ENCODE peak calls at places on chromosomes 6 and 20, in six cellular contexts. E is cardiac fibroblast, R is omental fat pad, B is neural crest cell, G is GM12865, Z is heart right ventricle. J is an unnamed sample.

GRCh38 chr6:82277686-82278085 is 30.1 kb upstream of the IBTK start:
- DNase-seq in E (no peak), R (no peak), B (no peak), G (no peak), Z (no peak), J (no peak)

GRCh38 chr6:160455484-160456213 is 107.5 kb downstream of the SLC22A3 start:
- DNase-seq in E (peak), R (peak), B (peak), G (peak), Z (peak), J (peak)

GRCh38 chr6:22447191-22447590 is 122.2 kb upstream of the HDGFL1 start:
- DNase-seq in E (no peak), R (no peak), B (no peak), G (no peak), Z (peak), J (no peak)

GRCh38 chr6:43658161-43658560 is 13.3 kb downstream of the RSPH9 start:
- DNase-seq in E (no peak), R (no peak), B (no peak), G (no peak), Z (no peak), J (no peak)

GRCh38 chr6:3406928-3407809 is 49.7 kb downstream of the SLC22A23 start:
- DNase-seq in E (no peak), R (no peak), B (no peak), G (no peak), Z (no peak), J (no peak)

GRCh38 chr6:150250826-150251225 is 108.0 kb downstream of the PPP1R14C start:
- DNase-seq in E (peak), R (no peak), B (no peak), G (no peak), Z (peak), J (no peak)

GRCh38 chr20:10217517-10218410 is 866 bp upstream of the SNAP25 start:
- DNase-seq in E (peak), R (peak), B (peak), G (no peak), Z (no peak), J (peak)

GRCh38 chr20:25352746-25353145 is 37.9 kb downstream of the ABHD12 start:
- DNase-seq in E (no peak), R (no peak), B (no peak), G (no peak), Z (no peak), J (no peak)

GRCh38 chr6:53065266-53066058 is at the start of gene FBXO9:
- DNase-seq in E (peak), R (no peak), B (peak), G (peak), Z (peak), J (peak)

GRCh38 chr6:143896096-143896880 is 32.0 kb downstream of the ZC2HC1B start:
- DNase-seq in E (no peak), R (no peak), B (no peak), G (no peak), Z (no peak), J (no peak)

GRCh38 chr6:157763129-157763893 is 59.7 kb upstream of the SNX9 start:
- DNase-seq in E (peak), R (peak), B (no peak), G (peak), Z (peak), J (peak)

GRCh38 chr6:43096451-43097097 is 20.5 kb downstream of the PTK7 start:
- DNase-seq in E (peak), R (no peak), B (peak), G (no peak), Z (no peak), J (no peak)

GRCh38 chr20:7496394-7497111 is 443.7 kb downstream of the HAO1 start:
- DNase-seq in E (peak), R (no peak), B (no peak), G (no peak), Z (no peak), J (no peak)

GRCh38 chr6:43759926-43760798 is 9.8 kb upstream of the VEGFA start:
- DNase-seq in E (no peak), R (no peak), B (no peak), G (no peak), Z (no peak), J (no peak)

GRCh38 chr20:25500880-25501351 is 84.4 kb downstream of the NINL start:
- DNase-seq in E (no peak), R (no peak), B (no peak), G (no peak), Z (no peak), J (no peak)

GRCh38 chr6:19551611-19552010 is 285.6 kb upstream of the ID4 start:
- DNase-seq in E (no peak), R (no peak), B (no peak), G (no peak), Z (no peak), J (no peak)

GRCh38 chr6:104595315-104595820 is 264.4 kb downstream of the HACE1 start:
- DNase-seq in E (no peak), R (no peak), B (no peak), G (no peak), Z (no peak), J (no peak)

GRCh38 chr6:84635081-84635745 is 129.2 kb downstream of the TBX18 start:
- DNase-seq in E (peak), R (no peak), B (no peak), G (no peak), Z (no peak), J (no peak)

GRCh38 chr6:4135665-4136353 is 434 bp upstream of the ECI2 start:
- DNase-seq in E (peak), R (peak), B (peak), G (peak), Z (peak), J (peak)

GRCh38 chr6:119957195-119957594 is 607.6 kb upstream of the MAN1A1 start:
- DNase-seq in E (no peak), R (no peak), B (no peak), G (no peak), Z (no peak), J (no peak)

GRCh38 chr6:51213806-51214205 is 395.1 kb downstream of the TFAP2B start:
- DNase-seq in E (no peak), R (no peak), B (no peak), G (no peak), Z (no peak), J (no peak)

GRCh38 chr6:142112451-142113061 is 20.2 kb upstream of the GJE1 start:
- DNase-seq in E (peak), R (peak), B (peak), G (peak), Z (peak), J (peak)

GRCh38 chr6:168188974-168189678 is 110.1 kb upstream of the FRMD1 start:
- DNase-seq in E (no peak), R (no peak), B (no peak), G (no peak), Z (no peak), J (no peak)

GRCh38 chr6:138509371-138509770 is 10.1 kb upstream of the NHSL1 start:
- DNase-seq in E (peak), R (no peak), B (no peak), G (peak), Z (peak), J (no peak)

GRCh38 chr6:25050356-25050755 is 114.6 kb upstream of the RIPOR2 start:
- DNase-seq in E (peak), R (no peak), B (no peak), G (no peak), Z (no peak), J (no peak)

GRCh38 chr6:39166189-39166917 is 51.4 kb upstream of the SAYSD1 start:
- DNase-seq in E (peak), R (peak), B (peak), G (peak), Z (peak), J (peak)

GRCh38 chr6:98657764-98658163 is 176.6 kb upstream of the POU3F2 start:
- DNase-seq in E (peak), R (no peak), B (peak), G (peak), Z (no peak), J (peak)

GRCh38 chr6:155181498-155181897 is 82.3 kb upstream of the CLDN20 start:
- DNase-seq in E (no peak), R (no peak), B (no peak), G (peak), Z (no peak), J (no peak)

GRCh38 chr6:51182884-51183283 is 364.2 kb downstream of the TFAP2B start:
- DNase-seq in E (no peak), R (no peak), B (no peak), G (no peak), Z (no peak), J (no peak)

GRCh38 chr6:13304580-13305255 is 23.6 kb downstream of the TBC1D7 start:
- DNase-seq in E (peak), R (no peak), B (no peak), G (peak), Z (no peak), J (no peak)

GRCh38 chr6:14917101-14917500 is 328.8 kb upstream of the JARID2 start:
- DNase-seq in E (peak), R (no peak), B (no peak), G (no peak), Z (no peak), J (no peak)

GRCh38 chr20:34074101-34074760 is 37.8 kb downstream of the EIF2S2 start:
- DNase-seq in E (no peak), R (no peak), B (no peak), G (no peak), Z (no peak), J (no peak)

GRCh38 chr6:85676086-85676729 is 33.5 kb upstream of the SYNCRIP start:
- DNase-seq in E (peak), R (no peak), B (no peak), G (no peak), Z (no peak), J (no peak)

GRCh38 chr6:296151-297122 is 4.2 kb downstream of the DUSP22 start:
- DNase-seq in E (peak), R (no peak), B (no peak), G (peak), Z (peak), J (no peak)

DNA sequence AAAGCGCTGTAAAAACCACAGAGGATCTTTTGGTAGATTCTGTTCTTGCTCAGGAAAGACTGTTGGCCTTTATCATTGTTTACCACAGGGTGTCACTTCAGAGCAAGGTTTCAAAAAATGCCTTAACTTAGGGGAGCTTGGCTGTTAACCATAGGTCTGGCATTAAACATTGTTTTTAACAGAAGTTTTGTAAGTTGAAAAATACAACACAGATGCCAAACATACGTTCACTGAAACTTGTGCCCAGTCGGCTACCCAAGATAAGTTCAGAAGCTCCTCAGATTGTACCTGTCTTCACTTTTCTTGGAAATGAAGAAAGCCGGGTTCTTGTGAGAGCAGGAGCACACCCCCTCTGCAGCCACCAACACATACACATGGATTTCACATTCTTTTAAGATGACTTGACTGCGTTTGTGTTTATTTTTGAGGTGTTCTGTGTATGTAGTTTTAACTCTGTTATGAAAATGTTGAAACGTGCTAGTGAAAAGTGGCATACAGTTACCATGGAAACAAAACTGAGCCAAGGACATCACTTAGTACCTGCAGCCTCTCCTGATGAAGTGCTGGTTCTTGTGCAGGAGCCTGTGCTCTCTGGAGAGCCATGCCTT is 64.9 kb downstream of the SYCP2L start:
- DNase-seq in E (peak), R (no peak), B (no peak), G (peak), Z (no peak), J (no peak)
- TF ChIP-seq CTCF in E (peak), R (no peak), B (peak), G (peak), Z (no peak), J (peak)

DNA sequence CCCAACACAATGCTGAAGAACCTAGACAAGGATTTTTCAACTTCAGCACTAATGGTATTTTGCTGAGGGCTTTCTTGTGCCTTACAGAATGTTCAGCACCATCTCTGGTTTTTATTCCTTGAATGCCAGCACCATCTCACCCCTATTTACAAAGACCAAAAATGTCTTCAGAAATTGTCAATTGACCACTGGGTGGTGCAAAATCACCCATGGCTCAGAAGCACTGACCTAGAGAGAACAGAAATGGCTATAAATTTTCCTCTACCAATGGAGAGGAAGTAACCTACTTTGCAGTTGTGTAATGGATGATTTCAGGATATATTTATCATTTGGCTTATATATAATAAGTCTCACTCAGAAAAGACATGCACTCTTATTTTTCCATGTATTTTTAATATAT is 431.0 kb upstream of the IRAK1BP1 start:
- DNase-seq in E (peak), R (no peak), B (no peak), G (peak), Z (no peak), J (no peak)
- TF ChIP-seq CTCF in E (peak), R (no peak), B (peak), G (no peak), Z (no peak), J (no peak)

GRCh38 chr6:11011787-11012234 is 32.3 kb downstream of the ELOVL2 start:
- DNase-seq in E (peak), R (no peak), B (no peak), G (peak), Z (no peak), J (no peak)
- TF ChIP-seq CTCF in E (no peak), R (no peak), B (no peak), G (no peak), Z (no peak), J (no peak)

GRCh38 chr6:17470953-17471335 is 77.5 kb downstream of the CAP2 start:
- DNase-seq in E (peak), R (no peak), B (no peak), G (no peak), Z (no peak), J (no peak)
- TF ChIP-seq CTCF in E (no peak), R (no peak), B (no peak), G (no peak), Z (no peak), J (no peak)

DNA sequence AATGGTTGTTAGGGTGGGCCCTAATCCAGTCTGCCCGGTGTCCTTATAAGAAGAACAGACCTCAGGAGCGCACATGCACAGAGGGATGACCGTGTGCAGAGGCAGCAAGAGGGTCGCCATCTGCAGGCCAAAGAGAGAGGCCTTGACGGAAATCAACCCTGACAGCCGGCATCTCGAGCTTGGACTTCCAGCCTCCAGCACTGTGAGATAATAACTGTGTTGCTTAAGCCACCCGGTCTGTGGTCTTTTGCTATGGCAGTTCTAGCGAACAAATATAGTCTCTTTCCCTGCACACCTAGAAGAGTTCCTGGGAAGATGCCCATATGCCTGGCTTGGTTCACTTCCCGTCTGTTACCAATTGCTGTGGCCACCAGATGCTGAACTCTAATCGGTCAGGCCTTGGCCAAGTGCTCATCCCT is 35.3 kb upstream of the PTGIS start:
- DNase-seq in E (peak), R (no peak), B (no peak), G (peak), Z (peak), J (no peak)
- TF ChIP-seq CTCF in E (peak), R (no peak), B (peak), G (peak), Z (no peak), J (no peak)

GRCh38 chr6:126302191-126302590 is 37.7 kb upstream of the CENPW start:
- DNase-seq in E (no peak), R (no peak), B (no peak), G (no peak), Z (no peak), J (no peak)

GRCh38 chr6:126300735-126301134 is 39.2 kb upstream of the CENPW start:
- DNase-seq in E (no peak), R (no peak), B (no peak), G (peak), Z (no peak), J (no peak)

GRCh38 chr6:126300126-126300525 is 39.8 kb upstream of the CENPW start:
- DNase-seq in E (no peak), R (no peak), B (no peak), G (peak), Z (no peak), J (no peak)
- TF ChIP-seq CTCF in E (no peak), R (no peak), B (no peak), G (no peak), Z (no peak), J (no peak)

GRCh38 chr6:169445227-169445626 is 191.6 kb upstream of the THBS2 start:
- DNase-seq in E (no peak), R (no peak), B (no peak), G (no peak), Z (no peak), J (no peak)
- TF ChIP-seq CTCF in E (peak), R (no peak), B (peak), G (peak), Z (no peak), J (peak)